ENCODE peak calls at places on chromosomes 5 and 9, in seven cellular contexts. F is A549, W is GM12878, T is IMR-90, D is HepG2, U is SK-N-SH, Z is K562. M is an unnamed sample.

GRCh38 chr9:94639045-94639995 is at the start of gene FBP1:
- DNase-seq in W (no peak), T (no peak), F (no peak), D (no peak), U (no peak), Z (peak), M (no peak)

GRCh38 chr5:139138109-139138508 is 60.1 kb downstream of the SIL1 start:
- DNase-seq in U (no peak), F (no peak), W (no peak), T (peak), D (no peak), Z (no peak), M (no peak)

GRCh38 chr9:107222020-107222522 is 61.0 kb upstream of the RAD23B start:
- DNase-seq in Z (no peak), U (no peak), F (peak), W (no peak), T (peak), D (peak), M (no peak)

GRCh38 chr5:175688352-175689146 is 30.7 kb downstream of the HRH2 start:
- DNase-seq in D (no peak), T (no peak), W (no peak), F (no peak), U (no peak), Z (no peak), M (no peak)

GRCh38 chr9:35549466-35549865 is 55.6 kb upstream of the TESK1 start:
- DNase-seq in D (no peak), F (no peak), W (no peak), T (no peak), U (no peak), Z (no peak), M (no peak)

GRCh38 chr5:139796061-139796806 is 626 bp downstream of the PSD2 start:
- DNase-seq in U (peak), F (no peak), Z (no peak), W (no peak), D (no peak), T (no peak), M (no peak)

GRCh38 chr9:134598884-134599245 is 42.7 kb upstream of the COL5A1 start:
- DNase-seq in T (no peak), D (no peak), W (no peak), Z (no peak), U (no peak), F (no peak), M (no peak)

GRCh38 chr9:129473523-129474244 is 147.2 kb downstream of the C9orf50 start:
- DNase-seq in F (no peak), T (peak), D (no peak), W (no peak), U (no peak), Z (no peak), M (no peak)

GRCh38 chr5:96331210-96331609 is 101.8 kb downstream of the PCSK1 start:
- DNase-seq in T (no peak), D (no peak), F (no peak), W (no peak), Z (no peak), U (no peak), M (no peak)

GRCh38 chr5:56829137-56829536 is 13.8 kb downstream of the MAP3K1 start:
- DNase-seq in F (no peak), W (no peak), U (no peak), D (no peak), Z (no peak), T (peak), M (no peak)

GRCh38 chr5:57911466-57911865 is 428.9 kb upstream of the ACTBL2 start:
- DNase-seq in T (peak), Z (no peak), F (no peak), D (no peak), U (no peak), W (no peak), M (no peak)

GRCh38 chr5:39072915-39073758 is 1.1 kb downstream of the RICTOR start:
- DNase-seq in F (peak), U (peak), D (peak), Z (peak), T (peak), W (peak), M (no peak)

GRCh38 chr5:10520716-10521115 is 43.2 kb upstream of the ANKRD33B start:
- DNase-seq in Z (no peak), T (peak), D (no peak), W (no peak), F (no peak), U (no peak), M (no peak)

GRCh38 chr5:76638466-76638865 is 15.3 kb upstream of the F2RL2 start:
- DNase-seq in T (no peak), F (no peak), D (no peak), U (no peak), Z (no peak), W (peak), M (no peak)

GRCh38 chr5:109304323-109304722 is 105.5 kb downstream of the PJA2 start:
- DNase-seq in D (no peak), Z (no peak), U (no peak), F (no peak), T (no peak), W (no peak), M (no peak)

GRCh38 chr9:73149371-73150067 is 2.1 kb upstream of the ANXA1 start:
- DNase-seq in F (peak), D (no peak), T (peak), U (no peak), Z (peak), W (peak), M (no peak)

GRCh38 chr5:73139485-73139884 is 19.1 kb downstream of the TMEM171 start:
- DNase-seq in F (no peak), T (no peak), W (no peak), D (no peak), U (no peak), Z (no peak), M (no peak)

GRCh38 chr5:76145945-76146344 is 62.8 kb downstream of the SV2C start:
- DNase-seq in F (peak), Z (peak), T (peak), U (no peak), W (no peak), D (peak), M (no peak)

GRCh38 chr5:110371011-110371724 is 355.3 kb downstream of the TMEM232 start:
- DNase-seq in T (no peak), Z (no peak), F (no peak), W (peak), U (no peak), D (no peak), M (no peak)

GRCh38 chr5:65037845-65038815 is 269.4 kb downstream of the CWC27 start:
- DNase-seq in D (peak), W (no peak), F (peak), T (no peak), Z (peak), U (no peak), M (peak)

GRCh38 chr5:33685873-33686550 is 205.8 kb downstream of the ADAMTS12 start:
- DNase-seq in T (no peak), W (no peak), F (no peak), D (no peak), U (no peak), Z (no peak), M (no peak)

GRCh38 chr9:88798476-88798875 is 192.8 kb upstream of the S1PR3 start:
- DNase-seq in D (no peak), F (no peak), U (no peak), Z (no peak), W (no peak), T (no peak), M (no peak)

GRCh38 chr9:114908796-114909448 is 21.5 kb downstream of the TNFSF8 start:
- DNase-seq in T (peak), D (no peak), Z (no peak), F (peak), U (no peak), W (no peak), M (no peak)

GRCh38 chr5:168404366-168404765 is 81.9 kb upstream of the RARS1 start:
- DNase-seq in Z (no peak), D (no peak), F (no peak), U (no peak), T (peak), W (no peak), M (no peak)

GRCh38 chr9:134965851-134966250 is 48.1 kb upstream of the FCN1 start:
- DNase-seq in D (no peak), T (no peak), F (no peak), Z (no peak), W (no peak), U (no peak), M (no peak)

GRCh38 chr9:121637441-121638222 is 13.8 kb upstream of the DAB2IP start:
- DNase-seq in Z (no peak), F (no peak), T (peak), U (peak), D (no peak), W (no peak), M (no peak)

GRCh38 chr9:96854877-96855273 is 561 bp upstream of the ZNF782 start:
- DNase-seq in D (no peak), Z (no peak), W (no peak), U (no peak), T (no peak), F (no peak), M (no peak)

GRCh38 chr9:109941771-109942170 is 161.8 kb downstream of the PALM2AKAP2 start:
- DNase-seq in U (no peak), D (no peak), W (no peak), Z (no peak), T (no peak), F (no peak), M (no peak)

GRCh38 chr9:33852216-33852826 is 35.4 kb downstream of the UBE2R2 start:
- DNase-seq in W (no peak), F (peak), Z (no peak), T (peak), D (peak), U (peak), M (peak)

GRCh38 chr5:54160329-54160728 is 150.0 kb downstream of the ARL15 start:
- DNase-seq in F (no peak), T (peak), D (no peak), Z (no peak), U (no peak), W (no peak), M (no peak)

GRCh38 chr5:57175586-57175985 is 1.7 kb downstream of the GPBP1 start:
- DNase-seq in W (no peak), D (no peak), F (no peak), Z (no peak), U (peak), T (no peak), M (no peak)

GRCh38 chr5:139900546-139901250 is 105.1 kb downstream of the PSD2 start:
- DNase-seq in T (no peak), D (no peak), Z (no peak), F (no peak), U (no peak), W (no peak), M (no peak)

GRCh38 chr9:125529589-125530515 is 177.2 kb downstream of the MAPKAP1 start:
- DNase-seq in D (no peak), F (no peak), U (no peak), T (no peak), W (peak), Z (no peak), M (no peak)
- TF ChIP-seq USF2 in D (no peak), F (no peak), U (no peak), T (no peak), W (no peak), Z (no peak), M (no peak)

DNA sequence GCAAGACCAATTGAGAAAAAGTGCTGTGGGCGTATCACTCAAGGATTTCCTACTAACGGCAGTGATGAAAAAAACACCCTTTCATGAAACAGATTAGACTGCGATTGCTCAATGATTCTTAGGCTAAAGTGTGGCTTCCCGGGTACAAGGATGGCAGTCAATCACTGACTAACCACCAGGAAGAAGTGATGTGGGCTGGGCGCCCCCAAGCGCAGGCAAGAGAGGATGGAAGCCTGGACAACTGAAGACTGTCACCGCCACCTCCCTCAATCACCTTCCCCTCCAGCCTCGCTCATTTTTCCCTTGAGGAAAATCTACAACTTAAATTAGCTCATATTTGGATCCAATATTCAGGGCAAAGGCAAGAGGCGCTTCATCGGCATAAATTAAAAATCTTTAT is 707.2 kb downstream of the MTRR start:
- DNase-seq in F (no peak), W (no peak), U (no peak), T (no peak), D (no peak), Z (no peak), M (no peak)
- H3K4me3 ChIP-seq in F (no peak), W (no peak), U (no peak), T (no peak), D (no peak), Z (no peak), M (no peak)

GRCh38 chr5:35852084-35852734 is 4.5 kb upstream of the IL7R start:
- DNase-seq in F (peak), T (peak), Z (no peak), U (peak), W (peak), D (no peak), M (no peak)
- TF ChIP-seq USF2 in F (no peak), T (no peak), Z (no peak), U (no peak), W (no peak), D (no peak), M (no peak)

DNA sequence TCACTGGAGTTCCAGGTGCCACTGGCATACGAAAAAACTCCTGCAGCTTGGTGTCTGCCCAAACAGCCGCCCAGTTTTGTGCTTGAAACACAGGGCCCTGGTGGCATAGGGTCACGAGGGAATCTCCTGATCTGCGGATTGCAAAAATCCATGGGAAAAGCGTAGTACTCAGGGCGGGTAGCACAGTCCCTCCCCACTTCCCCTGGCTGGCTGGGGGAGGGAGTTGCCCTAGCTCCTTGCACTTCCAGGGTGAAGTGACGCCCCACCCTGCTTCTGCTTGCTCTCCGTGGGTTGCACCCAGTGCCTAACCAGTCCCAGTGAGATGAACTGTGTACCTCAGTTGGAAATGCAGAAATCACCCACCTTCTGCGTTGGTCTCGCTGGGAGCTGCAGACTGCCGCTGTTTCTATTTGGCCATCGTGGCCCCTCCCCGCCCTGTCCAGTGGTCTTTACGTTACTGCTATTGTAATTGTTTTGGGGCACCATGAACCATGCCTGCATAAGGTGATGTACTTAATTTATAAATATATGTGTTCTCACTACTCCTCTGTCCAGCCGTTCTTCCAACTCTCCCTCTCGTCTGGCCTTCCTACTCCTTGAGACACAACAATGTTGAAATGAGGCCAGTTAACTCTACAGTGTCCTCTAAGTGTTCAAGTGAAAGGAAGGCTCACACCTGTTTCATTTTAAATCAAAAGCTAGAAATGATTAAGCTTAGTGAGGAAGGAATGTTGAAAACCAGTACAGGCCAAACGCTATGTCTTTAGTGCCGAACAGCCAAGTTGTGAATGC is 65.9 kb downstream of the CCDC171 start:
- DNase-seq in T (no peak), Z (no peak), D (no peak), U (no peak), F (no peak), W (no peak), M (no peak)
- H3K4me3 ChIP-seq in T (no peak), Z (no peak), D (no peak), U (no peak), F (no peak), W (no peak), M (no peak)

GRCh38 chr5:142059304-142059940 is 46.6 kb upstream of the GNPDA1 start:
- DNase-seq in F (peak), W (no peak), T (no peak), U (no peak), D (peak), Z (no peak), M (no peak)

GRCh38 chr5:142065273-142065672 is 43.3 kb upstream of the NDFIP1 start:
- DNase-seq in Z (no peak), W (no peak), U (peak), F (no peak), D (peak), T (peak), M (no peak)

GRCh38 chr5:142063376-142063775 is 45.2 kb upstream of the NDFIP1 start:
- DNase-seq in U (no peak), W (no peak), T (no peak), Z (no peak), F (no peak), D (no peak), M (no peak)

DNA sequence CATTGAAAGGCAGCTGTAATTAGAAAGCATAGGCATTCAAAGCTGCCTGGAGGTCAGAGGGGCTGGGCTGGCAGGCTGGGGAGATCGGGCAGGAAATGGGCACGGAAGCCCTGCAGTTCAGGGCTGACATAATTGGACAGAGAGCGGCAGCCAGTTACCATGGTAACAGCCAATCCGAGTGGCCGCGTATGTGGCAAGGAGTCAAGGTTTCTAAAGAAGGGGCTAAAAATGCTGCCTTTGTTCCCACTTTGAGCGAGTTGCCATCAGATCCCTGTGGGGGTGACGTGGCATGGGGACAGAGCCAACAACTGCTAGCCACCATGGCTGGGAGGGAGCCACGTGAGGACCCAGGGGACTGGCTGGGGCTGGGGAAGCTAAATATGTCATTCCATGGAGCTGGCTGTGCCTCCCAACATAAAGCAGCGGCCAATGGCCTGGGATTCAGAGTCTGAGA is 44.7 kb upstream of the NDFIP1 start:
- DNase-seq in T (peak), D (peak), W (no peak), Z (no peak), U (peak), F (no peak), M (peak)
- TF ChIP-seq USF2 in T (peak), D (no peak), W (no peak), Z (no peak), U (no peak), F (no peak), M (no peak)

DNA sequence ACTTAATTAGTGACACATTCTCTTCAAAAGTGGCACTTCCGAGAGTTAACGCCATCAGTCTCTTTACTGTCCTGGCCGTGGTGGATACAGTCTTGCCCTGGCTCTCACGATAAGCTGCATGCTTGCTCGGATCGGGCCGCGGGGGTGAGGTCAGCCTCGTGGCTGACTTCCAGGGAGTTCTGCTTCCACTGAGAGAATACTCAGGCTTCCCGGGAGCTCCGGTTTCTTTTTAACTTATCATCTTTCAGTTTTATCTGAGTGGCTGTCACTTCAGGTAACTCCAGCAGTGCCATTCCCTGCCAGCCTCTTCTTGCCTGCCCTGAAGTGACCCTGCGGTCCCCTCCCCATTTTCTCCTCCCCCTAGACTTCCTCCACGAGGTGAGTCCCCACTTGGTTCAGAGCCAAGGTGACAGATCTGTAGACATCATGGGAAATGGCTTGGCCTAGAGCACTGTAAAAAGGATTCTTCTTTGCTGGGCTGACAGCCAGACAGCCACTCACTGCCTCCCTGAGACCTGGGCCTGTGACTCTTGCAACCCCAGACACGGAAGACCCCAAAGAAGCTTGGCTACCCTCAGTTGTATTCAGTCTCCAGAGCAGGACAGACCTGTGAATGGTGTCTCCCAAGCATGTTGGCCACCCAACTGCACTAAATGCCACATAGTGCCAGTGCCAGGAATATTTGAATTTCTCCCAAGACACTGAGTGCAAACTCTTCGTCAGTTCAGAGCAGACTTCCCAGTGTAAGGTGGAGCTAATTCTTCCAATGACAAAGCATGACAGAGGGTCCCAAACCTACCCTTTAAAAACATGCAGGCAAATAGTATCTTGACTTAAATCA is 95.1 kb downstream of the DAPK1 start:
- DNase-seq in Z (peak), F (no peak), U (no peak), T (peak), D (no peak), W (no peak), M (no peak)
- H3K4me3 ChIP-seq in Z (no peak), F (no peak), U (no peak), T (no peak), D (no peak), W (no peak), M (no peak)

GRCh38 chr9:108535526-108535925 is 320.3 kb downstream of the ACTL7B start:
- DNase-seq in F (peak), D (peak), T (no peak), W (no peak), U (peak), Z (peak), M (no peak)

GRCh38 chr9:108530141-108530540 is 325.6 kb downstream of the ACTL7B start:
- DNase-seq in F (no peak), T (no peak), U (no peak), D (no peak), Z (no peak), W (no peak), M (no peak)

GRCh38 chr9:108536836-108537601 is 318.8 kb downstream of the ACTL7B start:
- DNase-seq in T (peak), U (no peak), F (no peak), D (no peak), Z (no peak), W (no peak), M (no peak)

GRCh38 chr9:108537756-108538155 is 318.0 kb downstream of the ACTL7B start:
- DNase-seq in T (peak), W (no peak), D (no peak), F (no peak), U (no peak), Z (no peak), M (no peak)

DNA sequence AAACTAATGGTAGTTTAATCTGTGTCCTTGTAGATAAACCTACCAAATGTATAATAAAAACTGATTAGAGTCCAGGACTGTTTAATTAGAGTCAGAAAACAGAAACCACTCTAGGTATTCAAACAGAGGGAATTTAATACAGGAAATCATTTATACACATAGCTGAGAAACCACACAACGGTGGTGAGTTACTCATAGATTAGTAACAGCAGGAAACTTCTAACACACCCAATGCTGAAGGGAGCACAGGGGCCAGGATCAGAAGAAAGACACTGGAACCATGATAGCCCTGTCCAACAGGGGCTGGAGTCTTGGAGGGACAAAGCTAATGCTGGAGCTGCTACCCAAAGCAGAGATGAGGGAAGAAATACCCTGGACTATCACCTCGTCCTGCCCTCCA is 321.0 kb downstream of the ACTL7B start:
- DNase-seq in Z (no peak), W (no peak), D (no peak), F (no peak), U (no peak), T (peak), M (no peak)
- TF ChIP-seq USF2 in Z (no peak), W (no peak), D (no peak), F (no peak), U (no peak), T (no peak), M (no peak)

GRCh38 chr5:83470920-83471404 is 582 bp upstream of the VCAN start:
- DNase-seq in T (no peak), F (no peak), D (no peak), W (no peak), Z (no peak), U (peak), M (no peak)
- H3K4me3 ChIP-seq in T (peak), F (peak), D (no peak), W (peak), Z (no peak), U (peak), M (peak)